ENCODE peak calls at places on chromosomes 4 and X, in seven cellular contexts. P is OCI-LY7, W is cardiac muscle cell, S is heart left ventricle, K is left ventricle myocardium inferior, E is heart right ventricle, X is suprapubic skin. N is an unnamed sample.
A peak's percentile ranks its signal among the peaks of the same experiment; 100 is the strongest.

GRCh38 chr4:77264826-77265225 is 107.8 kb downstream of the CCNG2 start:
- DNase-seq in S (no peak), X (no peak), P (no peak), E (no peak), W (no peak), K (no peak), N (no peak)

GRCh38 chrX:50161143-50161542 is 39.7 kb downstream of the AKAP4 start:
- DNase-seq in P (no peak), X (no peak), S (no peak), E (no peak), K (no peak), W (no peak), N (no peak)

GRCh38 chr4:1187182-1187581 is 14.8 kb upstream of the SPON2 start:
- DNase-seq in S (no peak), K (no peak), W (no peak), E (no peak), P (no peak), X (no peak), N (peak; percentile 57)

GRCh38 chr4:119039779-119040178 is 95.9 kb upstream of the MYOZ2 start:
- DNase-seq in P (peak; percentile 13), K (no peak), S (no peak), W (no peak), X (no peak), E (no peak), N (no peak)

GRCh38 chr4:55635760-55636621 is at the start of gene NMU:
- DNase-seq in S (peak; percentile 40), P (no peak), E (peak; percentile 34), K (peak; percentile 27), W (peak; percentile 70), X (no peak), N (no peak)

GRCh38 chr4:149409186-149410056 is 406.2 kb downstream of the IQCM start:
- DNase-seq in P (no peak), S (peak; percentile 80), E (peak; percentile 39), W (no peak), X (no peak), K (peak; percentile 51), N (no peak)

GRCh38 chr4:118931791-118932190 is 43.1 kb downstream of the SYNPO2 start:
- DNase-seq in K (no peak), X (no peak), W (no peak), P (no peak), S (no peak), E (no peak), N (no peak)

GRCh38 chr4:60078984-60079383 is 1121.1 kb upstream of the ADGRL3 start:
- DNase-seq in S (no peak), K (no peak), P (no peak), X (no peak), W (no peak), E (no peak), N (no peak)

GRCh38 chrX:109732780-109733657 is at the start of gene ACSL4:
- DNase-seq in P (peak; percentile 86), X (peak; percentile 85), S (peak; percentile 93), E (peak; percentile 92), K (peak; percentile 89), W (peak; percentile 96), N (peak; percentile 77)

GRCh38 chr4:120616041-120616440 is 306.5 kb downstream of the PRDM5 start:
- DNase-seq in P (no peak), W (no peak), K (no peak), X (no peak), E (no peak), S (no peak), N (no peak)

GRCh38 chr4:108988514-108989195 is 225.8 kb upstream of the ETNPPL start:
- DNase-seq in P (no peak), S (no peak), E (no peak), K (no peak), X (no peak), W (no peak), N (no peak)

GRCh38 chr4:1206299-1207156 is 34.1 kb upstream of the SPON2 start:
- DNase-seq in E (peak; percentile 11), W (no peak), K (no peak), P (no peak), S (peak; percentile 25), X (peak; percentile 79), N (no peak)

GRCh38 chr4:6498511-6499240 is 26.3 kb upstream of the PPP2R2C start:
- DNase-seq in E (no peak), W (no peak), X (peak; percentile 47), S (no peak), K (no peak), P (no peak), N (no peak)

GRCh38 chr4:1365271-1366178 is 18.5 kb downstream of the UVSSA start:
- DNase-seq in W (no peak), P (no peak), K (peak; percentile 8), E (no peak), X (no peak), S (peak; percentile 18), N (no peak)

GRCh38 chrX:132908891-132909290 is 49.5 kb downstream of the HS6ST2 start:
- DNase-seq in W (no peak), P (no peak), S (no peak), E (no peak), K (no peak), X (no peak), N (no peak)

GRCh38 chr4:76504613-76505465 is 69.8 kb downstream of the SHROOM3 start:
- DNase-seq in P (peak; percentile 32), S (no peak), X (no peak), E (no peak), K (no peak), W (peak; percentile 64), N (no peak)

GRCh38 chr4:80446248-80446647 is 110.7 kb downstream of the CFAP299 start:
- DNase-seq in S (no peak), X (no peak), W (no peak), P (no peak), E (no peak), K (no peak), N (no peak)

GRCh38 chr4:105896984-105897760 is 1.9 kb downstream of the NPNT start:
- DNase-seq in W (no peak), K (no peak), X (no peak), P (no peak), S (no peak), E (no peak), N (no peak)

GRCh38 chr4:105896461-105896939 is 1.2 kb downstream of the NPNT start:
- DNase-seq in P (no peak), W (no peak), E (no peak), S (no peak), X (no peak), K (no peak), N (no peak)

GRCh38 chr4:105895324-105895608 is at the start of gene NPNT:
- DNase-seq in P (no peak), S (peak; percentile 9), E (peak; percentile 13), W (peak; percentile 79), X (no peak), K (no peak), N (no peak)

GRCh38 chr4:105894570-105895323 is 524 bp upstream of the NPNT start:
- DNase-seq in S (no peak), W (no peak), X (no peak), E (peak; percentile 9), K (no peak), P (no peak), N (no peak)

GRCh38 chr4:105895609-105896460 is 564 bp downstream of the NPNT start:
- DNase-seq in S (peak; percentile 33), E (peak; percentile 14), X (no peak), K (peak; percentile 17), P (no peak), W (peak; percentile 44), N (no peak)
- TF ChIP-seq CTCF in S (no peak), E (no peak), X (no peak), K (peak; percentile 24), P (no peak), W (no peak), N (no peak)

DNA sequence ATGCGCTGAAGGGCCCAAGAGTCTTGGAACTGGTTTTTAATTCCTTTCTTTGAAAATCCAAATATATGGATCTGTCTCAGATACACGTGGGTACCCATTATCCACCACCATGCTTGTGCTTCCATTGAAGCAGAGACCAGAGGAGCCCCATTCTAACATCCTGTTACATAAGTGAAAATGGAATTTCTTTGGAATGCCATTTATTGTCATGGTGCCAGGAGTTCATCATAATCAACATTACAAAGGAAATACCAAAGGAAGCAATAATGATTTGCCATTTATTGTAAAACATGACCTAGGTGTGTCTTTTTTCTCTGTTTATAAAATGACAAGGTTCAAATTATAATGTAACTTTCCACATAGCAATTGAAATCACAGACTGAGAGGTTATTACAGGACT is 61.7 kb downstream of the PALLD start:
- DNase-seq in K (no peak), E (no peak), W (no peak), S (no peak), X (no peak), P (no peak), N (no peak)
- H3K4me1 ChIP-seq in K (peaks cover 85% of the 10 kb centered on the region), E (peaks cover 3% of the 10 kb centered on the region), W (peaks cover 15% of the 10 kb centered on the region), S (peaks cover 23% of the 10 kb centered on the region), X (peaks cover 11% of the 10 kb centered on the region), P (no peaks in the 10 kb centered on the region), N (no peaks in the 10 kb centered on the region)

GRCh38 chr4:88706574-88706973 is 8.9 kb upstream of the NAP1L5 start:
- DNase-seq in S (no peak), P (no peak), K (no peak), E (peak; percentile 20), W (peak; percentile 74), X (no peak), N (no peak)
- H3K27ac ChIP-seq in S (no peak overlapping the region), P (no peak overlapping the region), K (peak overlapping the region; percentile 57), E (peak overlapping the region; percentile 63), W (peak overlapping the region; percentile 37), X (no peak overlapping the region), N (peak overlapping the region; percentile 52)

GRCh38 chr4:151192556-151193235 is 84.3 kb upstream of the PRSS48 start:
- DNase-seq in X (no peak), P (no peak), E (no peak), W (no peak), S (no peak), K (no peak), N (no peak)
- TF ChIP-seq CTCF in X (no peak), P (no peak), E (no peak), W (no peak), S (no peak), K (no peak), N (no peak)

GRCh38 chr4:153532227-153532626 is 66.1 kb downstream of the TMEM131L start:
- DNase-seq in K (no peak), P (no peak), S (no peak), X (no peak), W (no peak), E (no peak), N (no peak)
- H3K4me1 ChIP-seq in K (peaks cover 71% of the 10 kb centered on the region), P (peaks cover 76% of the 10 kb centered on the region), S (peaks cover 63% of the 10 kb centered on the region), X (peaks cover 28% of the 10 kb centered on the region), W (no peaks in the 10 kb centered on the region), E (peaks cover 10% of the 10 kb centered on the region), N (no peaks in the 10 kb centered on the region)

GRCh38 chr4:110163327-110164070 is 34.9 kb downstream of the ELOVL6 start:
- DNase-seq in K (no peak), E (no peak), W (no peak), P (no peak), S (no peak), X (no peak), N (no peak)

GRCh38 chr4:110159544-110159943 is 38.9 kb downstream of the ELOVL6 start:
- DNase-seq in W (no peak), P (no peak), K (no peak), S (no peak), X (no peak), E (no peak), N (no peak)

GRCh38 chr4:110164251-110164650 is 34.2 kb downstream of the ELOVL6 start:
- DNase-seq in W (peak; percentile 28), X (no peak), K (no peak), E (no peak), P (no peak), S (no peak), N (no peak)

GRCh38 chr4:110157580-110157979 is 40.8 kb downstream of the ELOVL6 start:
- DNase-seq in P (no peak), K (no peak), W (no peak), E (no peak), X (no peak), S (no peak), N (no peak)

GRCh38 chr4:110160616-110161015 is 37.8 kb downstream of the ELOVL6 start:
- DNase-seq in P (no peak), W (no peak), S (no peak), E (no peak), X (no peak), K (no peak), N (no peak)
- H3K27ac ChIP-seq in P (no peak overlapping the region), W (no peak overlapping the region), S (no peak overlapping the region), E (no peak overlapping the region), X (no peak overlapping the region), K (no peak overlapping the region), N (no peak overlapping the region)

N was measured in right atrium auricular region.